ENCODE peak calls at places on chromosomes 7 and 10, in seven cellular contexts. W is upper lobe of right lung, A is Caki2, P is psoas muscle, M is cerebellar nuclear complex, V is GM04503, O is thyroid gland. L is an unnamed sample.

GRCh38 chr10:80313523-80313922 is 24.1 kb upstream of the MAT1A start:
- DNase-seq in O (no peak), P (no peak), W (no peak), M (no peak), V (no peak), A (no peak), L (no peak)

GRCh38 chr7:133054167-133054840 is 27.6 kb downstream of the CHCHD3 start:
- DNase-seq in A (no peak), V (no peak), M (no peak), O (no peak), P (no peak), W (no peak), L (no peak)

GRCh38 chr7:143429770-143430698 is 13.2 kb upstream of the TAS2R60 start:
- DNase-seq in P (no peak), M (no peak), W (no peak), O (no peak), V (no peak), A (no peak), L (no peak)

GRCh38 chr7:19066109-19066508 is 51.3 kb downstream of the TWIST1 start:
- DNase-seq in W (no peak), A (no peak), O (no peak), P (no peak), M (no peak), V (no peak), L (no peak)

GRCh38 chr10:10794056-10794455 is 223.6 kb upstream of the CELF2 start:
- DNase-seq in A (peak), V (no peak), P (no peak), W (no peak), O (peak), M (no peak), L (no peak)

GRCh38 chr7:39592586-39592985 is 26.4 kb downstream of the YAE1 start:
- DNase-seq in M (no peak), W (no peak), V (no peak), O (no peak), P (no peak), A (peak), L (no peak)

GRCh38 chr10:58827381-58827780 is 314.7 kb downstream of the BICC1 start:
- DNase-seq in P (no peak), O (no peak), V (no peak), W (no peak), A (no peak), M (no peak), L (no peak)

GRCh38 chr10:93501650-93502049 is 5.2 kb downstream of the CEP55 start:
- DNase-seq in P (no peak), M (no peak), A (no peak), V (no peak), O (no peak), W (no peak), L (no peak)

GRCh38 chr10:72637398-72637857 is 11.5 kb upstream of the MICU1 start:
- DNase-seq in P (peak), V (peak), A (peak), O (peak), M (no peak), W (no peak), L (no peak)

GRCh38 chr10:84329986-84330651 is 1.7 kb downstream of the CCSER2 start:
- DNase-seq in O (no peak), W (no peak), V (no peak), P (no peak), M (no peak), A (no peak), L (no peak)

GRCh38 chr7:131507592-131508331 is 48.7 kb downstream of the PODXL start:
- DNase-seq in P (peak), O (peak), M (no peak), W (peak), V (no peak), A (peak), L (peak)

GRCh38 chr7:7821517-7821916 is 103.1 kb upstream of the RPA3 start:
- DNase-seq in V (no peak), W (no peak), O (no peak), M (no peak), A (no peak), P (no peak), L (no peak)

GRCh38 chr10:132571565-132572544 is 34.3 kb downstream of the INPP5A start:
- DNase-seq in V (peak), O (peak), P (peak), M (no peak), W (no peak), A (peak), L (no peak)